ENCODE peak calls at places on chromosome X, in four cellular contexts. One of them, this sample, is unnamed. For H3K9me3 and H3K36me3, the result is how much of the 10 kb centered on the place peaks cover.

GRCh38 chrX:20221902-20222301 is 44.8 kb downstream of the RPS6KA3 start:
- DNase-seq in CD4-positive, alpha-beta memory T cell: no peak
- DNase-seq in CD8-positive, alpha-beta T cell: no peak
- DNase-seq in breast epithelium: no peak
- DNase-seq in this sample: no peak

GRCh38 chrX:106300656-106301055 is 132.6 kb downstream of the PWWP3B start:
- DNase-seq in CD4-positive, alpha-beta memory T cell: no peak
- DNase-seq in breast epithelium: no peak
- DNase-seq in CD8-positive, alpha-beta T cell: no peak
- DNase-seq in this sample: no peak

GRCh38 chrX:123648028-123648810 is 84.6 kb downstream of the THOC2 start:
- DNase-seq in breast epithelium: no peak
- DNase-seq in CD8-positive, alpha-beta T cell: peak
- DNase-seq in CD4-positive, alpha-beta memory T cell: peak
- DNase-seq in this sample: peak

GRCh38 chrX:107978707-107979307 is 3.4 kb downstream of the TEX13B start:
- DNase-seq in breast epithelium: no peak
- DNase-seq in CD4-positive, alpha-beta memory T cell: peak
- DNase-seq in CD8-positive, alpha-beta T cell: no peak
- DNase-seq in this sample: peak

GRCh38 chrX:130114141-130114561 is 3.9 kb upstream of the ELF4 start:
- DNase-seq in CD4-positive, alpha-beta memory T cell: no peak
- DNase-seq in CD8-positive, alpha-beta T cell: no peak
- DNase-seq in breast epithelium: no peak
- DNase-seq in this sample: no peak

GRCh38 chrX:50988649-50989048 is 78.1 kb downstream of the BMP15 start:
- DNase-seq in CD8-positive, alpha-beta T cell: no peak
- DNase-seq in CD4-positive, alpha-beta memory T cell: peak
- DNase-seq in breast epithelium: no peak
- DNase-seq in this sample: peak

GRCh38 chrX:19839770-19840254 is 47.6 kb downstream of the SH3KBP1 start:
- DNase-seq in CD4-positive, alpha-beta memory T cell: peak
- DNase-seq in breast epithelium: no peak
- DNase-seq in CD8-positive, alpha-beta T cell: no peak
- DNase-seq in this sample: no peak

GRCh38 chrX:24561121-24561520 is 86.0 kb downstream of the PCYT1B start:
- DNase-seq in breast epithelium: no peak
- DNase-seq in CD4-positive, alpha-beta memory T cell: no peak
- DNase-seq in CD8-positive, alpha-beta T cell: no peak
- DNase-seq in this sample: peak

GRCh38 chrX:10904220-10904619 is 206.9 kb upstream of the HCCS start:
- DNase-seq in CD4-positive, alpha-beta memory T cell: no peak
- DNase-seq in CD8-positive, alpha-beta T cell: no peak
- DNase-seq in breast epithelium: no peak
- DNase-seq in this sample: no peak

GRCh38 chrX:114903618-114904017 is 113.8 kb downstream of the IL13RA2 start:
- DNase-seq in CD4-positive, alpha-beta memory T cell: no peak
- DNase-seq in breast epithelium: no peak
- DNase-seq in CD8-positive, alpha-beta T cell: no peak
- DNase-seq in this sample: no peak

GRCh38 chrX:456925-457768 is 70.4 kb upstream of the PPP2R3B start:
- DNase-seq in CD4-positive, alpha-beta memory T cell: no peak
- DNase-seq in breast epithelium: no peak
- DNase-seq in CD8-positive, alpha-beta T cell: no peak
- DNase-seq in this sample: no peak

GRCh38 chrX:47514553-47515235 is 31.7 kb upstream of the ZNF41 start:
- DNase-seq in breast epithelium: no peak
- DNase-seq in CD8-positive, alpha-beta T cell: no peak
- DNase-seq in CD4-positive, alpha-beta memory T cell: no peak
- DNase-seq in this sample: no peak

GRCh38 chrX:25442501-25442900 is 426.7 kb upstream of the ARX start:
- DNase-seq in CD8-positive, alpha-beta T cell: no peak
- DNase-seq in CD4-positive, alpha-beta memory T cell: no peak
- DNase-seq in breast epithelium: no peak
- DNase-seq in this sample: peak

GRCh38 chrX:37353646-37354045 is 4.5 kb downstream of the PRRG1 start:
- DNase-seq in CD4-positive, alpha-beta memory T cell: no peak
- DNase-seq in CD8-positive, alpha-beta T cell: no peak
- DNase-seq in breast epithelium: no peak
- DNase-seq in this sample: no peak

GRCh38 chrX:130694983-130695382 is 208.0 kb downstream of the ENOX2 start:
- DNase-seq in breast epithelium: no peak
- DNase-seq in CD8-positive, alpha-beta T cell: no peak
- DNase-seq in CD4-positive, alpha-beta memory T cell: no peak
- DNase-seq in this sample: no peak

GRCh38 chrX:45077748-45078424 is 122.8 kb downstream of the DIPK2B start:
- DNase-seq in CD8-positive, alpha-beta T cell: no peak
- DNase-seq in CD4-positive, alpha-beta memory T cell: no peak
- DNase-seq in breast epithelium: no peak
- DNase-seq in this sample: no peak

GRCh38 chrX:30039768-30040167 is 175.6 kb upstream of the MAGEB2 start:
- DNase-seq in CD4-positive, alpha-beta memory T cell: no peak
- DNase-seq in breast epithelium: no peak
- DNase-seq in CD8-positive, alpha-beta T cell: no peak
- DNase-seq in this sample: no peak

GRCh38 chrX:107769581-107770317 is 5.8 kb downstream of the TSC22D3 start:
- DNase-seq in CD4-positive, alpha-beta memory T cell: no peak
- DNase-seq in CD8-positive, alpha-beta T cell: no peak
- DNase-seq in breast epithelium: no peak
- DNase-seq in this sample: no peak

GRCh38 chrX:31329298-31329697 is 257.5 kb upstream of the FTHL17 start:
- DNase-seq in CD8-positive, alpha-beta T cell: no peak
- DNase-seq in breast epithelium: no peak
- DNase-seq in CD4-positive, alpha-beta memory T cell: no peak
- DNase-seq in this sample: no peak

GRCh38 chrX:108122748-108123147 is 31.2 kb downstream of the ATG4A start:
- DNase-seq in breast epithelium: no peak
- DNase-seq in CD4-positive, alpha-beta memory T cell: no peak
- DNase-seq in CD8-positive, alpha-beta T cell: no peak
- DNase-seq in this sample: peak

GRCh38 chrX:12497832-12498591 is 293.2 kb upstream of the PRPS2 start:
- DNase-seq in CD4-positive, alpha-beta memory T cell: no peak
- DNase-seq in breast epithelium: no peak
- DNase-seq in CD8-positive, alpha-beta T cell: no peak
- DNase-seq in this sample: no peak

GRCh38 chrX:119880552-119881437 is 9.2 kb downstream of the NDUFA1 start:
- DNase-seq in CD8-positive, alpha-beta T cell: peak
- DNase-seq in CD4-positive, alpha-beta memory T cell: peak
- DNase-seq in breast epithelium: no peak
- DNase-seq in this sample: peak

GRCh38 chrX:108640817-108641216 is 95.5 kb downstream of the IRS4 start:
- DNase-seq in breast epithelium: no peak
- DNase-seq in CD8-positive, alpha-beta T cell: no peak
- DNase-seq in CD4-positive, alpha-beta memory T cell: no peak
- DNase-seq in this sample: no peak

GRCh38 chrX:153381684-153382532 is 19.2 kb downstream of the PNMA6E start:
- DNase-seq in breast epithelium: no peak
- DNase-seq in CD4-positive, alpha-beta memory T cell: no peak
- DNase-seq in CD8-positive, alpha-beta T cell: no peak
- DNase-seq in this sample: peak

GRCh38 chrX:72045141-72045540 is 86.6 kb downstream of the RTL5 start:
- DNase-seq in CD4-positive, alpha-beta memory T cell: no peak
- DNase-seq in CD8-positive, alpha-beta T cell: no peak
- DNase-seq in breast epithelium: no peak
- DNase-seq in this sample: peak

GRCh38 chrX:132004728-132005127 is 18.4 kb upstream of the STK26 start:
- DNase-seq in breast epithelium: no peak
- DNase-seq in CD8-positive, alpha-beta T cell: no peak
- DNase-seq in CD4-positive, alpha-beta memory T cell: no peak
- DNase-seq in this sample: no peak

GRCh38 chrX:112941209-112941788 is 100.7 kb upstream of the AMOT start:
- DNase-seq in breast epithelium: no peak
- DNase-seq in CD8-positive, alpha-beta T cell: no peak
- DNase-seq in CD4-positive, alpha-beta memory T cell: no peak
- DNase-seq in this sample: peak

GRCh38 chrX:15686818-15687685 is 22.4 kb upstream of the CLTRN start:
- DNase-seq in CD8-positive, alpha-beta T cell: peak
- DNase-seq in breast epithelium: no peak
- DNase-seq in CD4-positive, alpha-beta memory T cell: peak
- DNase-seq in this sample: peak

GRCh38 chrX:46750829-46751228 is 8.1 kb downstream of the SLC9A7 start:
- DNase-seq in breast epithelium: no peak
- DNase-seq in CD4-positive, alpha-beta memory T cell: no peak
- DNase-seq in CD8-positive, alpha-beta T cell: no peak
- DNase-seq in this sample: no peak

GRCh38 chrX:27336466-27337091 is 126.6 kb downstream of the PPP4R3C start:
- DNase-seq in breast epithelium: no peak
- DNase-seq in CD4-positive, alpha-beta memory T cell: peak
- DNase-seq in CD8-positive, alpha-beta T cell: peak
- DNase-seq in this sample: peak

GRCh38 chrX:135931644-135932487 is 38.4 kb downstream of the SAGE1 start:
- DNase-seq in CD8-positive, alpha-beta T cell: peak
- DNase-seq in CD4-positive, alpha-beta memory T cell: peak
- DNase-seq in breast epithelium: no peak
- DNase-seq in this sample: peak

GRCh38 chrX:70456256-70456655 is 11.6 kb downstream of the DLG3 start:
- DNase-seq in CD8-positive, alpha-beta T cell: no peak
- DNase-seq in CD4-positive, alpha-beta memory T cell: no peak
- DNase-seq in breast epithelium: no peak
- DNase-seq in this sample: no peak

GRCh38 chrX:70455366-70456202 is 10.9 kb downstream of the DLG3 start:
- DNase-seq in breast epithelium: no peak
- DNase-seq in CD4-positive, alpha-beta memory T cell: no peak
- DNase-seq in CD8-positive, alpha-beta T cell: no peak
- DNase-seq in this sample: peak

GRCh38 chrX:70454441-70455365 is 10.1 kb downstream of the DLG3 start:
- DNase-seq in CD8-positive, alpha-beta T cell: peak
- DNase-seq in CD4-positive, alpha-beta memory T cell: peak
- DNase-seq in breast epithelium: peak
- DNase-seq in this sample: peak

GRCh38 chrX:70452143-70452733 is 7.6 kb downstream of the DLG3 start:
- DNase-seq in breast epithelium: peak
- DNase-seq in CD4-positive, alpha-beta memory T cell: peak
- DNase-seq in CD8-positive, alpha-beta T cell: peak
- DNase-seq in this sample: peak

GRCh38 chrX:70453024-70453618 is 8.5 kb downstream of the DLG3 start:
- DNase-seq in breast epithelium: no peak
- DNase-seq in CD8-positive, alpha-beta T cell: no peak
- DNase-seq in CD4-positive, alpha-beta memory T cell: no peak
- DNase-seq in this sample: no peak
- H3K4me3 ChIP-seq in breast epithelium: peak
- H3K4me3 ChIP-seq in CD8-positive, alpha-beta T cell: peak
- H3K4me3 ChIP-seq in CD4-positive, alpha-beta memory T cell: peak
- H3K4me3 ChIP-seq in this sample: peak

GRCh38 chrX:53000447-53001208 is 42.3 kb upstream of the FAM156A start:
- DNase-seq in CD8-positive, alpha-beta T cell: peak
- DNase-seq in breast epithelium: no peak
- DNase-seq in CD4-positive, alpha-beta memory T cell: no peak
- DNase-seq in this sample: no peak
- H3K9me3 ChIP-seq in CD8-positive, alpha-beta T cell: under half
- H3K9me3 ChIP-seq in breast epithelium: under half
- H3K9me3 ChIP-seq in CD4-positive, alpha-beta memory T cell: under half
- H3K9me3 ChIP-seq in this sample: under half

DNA sequence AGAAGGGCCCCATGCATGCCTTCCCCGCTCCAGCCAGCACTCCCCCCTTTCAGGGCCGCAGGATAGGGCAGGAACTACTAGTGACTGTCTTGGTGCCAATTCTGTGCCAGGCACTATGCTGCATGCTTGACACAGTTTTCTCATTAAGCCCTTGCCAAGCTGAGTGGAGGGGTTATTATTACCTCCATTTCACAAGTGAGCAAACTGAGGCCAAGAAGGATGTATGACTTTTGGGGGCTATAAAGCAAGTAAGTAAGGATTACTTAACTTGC is 73.6 kb upstream of the PJA1 start:
- DNase-seq in CD4-positive, alpha-beta memory T cell: no peak
- DNase-seq in breast epithelium: no peak
- DNase-seq in CD8-positive, alpha-beta T cell: no peak
- DNase-seq in this sample: no peak
- H3K36me3 ChIP-seq in CD4-positive, alpha-beta memory T cell: under half
- H3K36me3 ChIP-seq in breast epithelium: under half
- H3K36me3 ChIP-seq in CD8-positive, alpha-beta T cell: under half
- H3K36me3 ChIP-seq in this sample: under half

GRCh38 chrX:41621236-41621651 is 67.5 kb upstream of the GPR34 start:
- DNase-seq in CD4-positive, alpha-beta memory T cell: no peak
- DNase-seq in CD8-positive, alpha-beta T cell: no peak
- DNase-seq in breast epithelium: no peak
- DNase-seq in this sample: peak
- H3K4me3 ChIP-seq in CD4-positive, alpha-beta memory T cell: no peak
- H3K4me3 ChIP-seq in CD8-positive, alpha-beta T cell: no peak
- H3K4me3 ChIP-seq in breast epithelium: no peak
- H3K4me3 ChIP-seq in this sample: no peak

DNA sequence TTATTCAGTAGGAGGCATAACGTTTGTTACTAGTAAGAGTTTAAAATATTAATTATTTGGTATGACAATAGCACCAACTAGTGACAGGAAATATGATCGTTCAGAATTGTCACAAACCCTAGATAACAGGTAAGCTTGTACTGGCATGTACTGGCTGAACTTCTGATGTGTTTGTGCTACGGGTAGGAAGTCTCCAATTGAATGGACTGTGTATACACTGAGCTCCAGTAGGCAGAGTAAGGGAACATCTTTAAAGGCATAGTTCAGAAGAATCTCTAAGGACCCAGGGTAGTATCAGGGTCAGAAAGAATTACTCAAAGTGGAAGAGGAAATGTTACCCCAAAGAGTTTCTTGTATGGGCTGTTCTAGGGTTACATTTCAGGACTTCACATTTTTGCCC is 230.4 kb downstream of the EDA2R start:
- DNase-seq in CD4-positive, alpha-beta memory T cell: peak
- DNase-seq in CD8-positive, alpha-beta T cell: no peak
- DNase-seq in breast epithelium: no peak
- DNase-seq in this sample: no peak
- H3K9me3 ChIP-seq in CD4-positive, alpha-beta memory T cell: under half
- H3K9me3 ChIP-seq in CD8-positive, alpha-beta T cell: under half
- H3K9me3 ChIP-seq in breast epithelium: under half
- H3K9me3 ChIP-seq in this sample: under half

GRCh38 chrX:40720386-40720785 is 15.0 kb downstream of the MED14 start:
- DNase-seq in CD8-positive, alpha-beta T cell: no peak
- DNase-seq in CD4-positive, alpha-beta memory T cell: no peak
- DNase-seq in breast epithelium: no peak
- DNase-seq in this sample: no peak
- H3K36me3 ChIP-seq in CD8-positive, alpha-beta T cell: under half
- H3K36me3 ChIP-seq in CD4-positive, alpha-beta memory T cell: under half
- H3K36me3 ChIP-seq in breast epithelium: under half
- H3K36me3 ChIP-seq in this sample: under half

GRCh38 chrX:53196678-53197077 is 28.3 kb downstream of the KDM5C start:
- DNase-seq in CD4-positive, alpha-beta memory T cell: no peak
- DNase-seq in CD8-positive, alpha-beta T cell: no peak
- DNase-seq in breast epithelium: no peak
- DNase-seq in this sample: no peak
- H3K4me3 ChIP-seq in CD4-positive, alpha-beta memory T cell: no peak
- H3K4me3 ChIP-seq in CD8-positive, alpha-beta T cell: no peak
- H3K4me3 ChIP-seq in breast epithelium: no peak
- H3K4me3 ChIP-seq in this sample: no peak

GRCh38 chrX:67652581-67652980 is 108.8 kb downstream of the AR start:
- DNase-seq in breast epithelium: no peak
- DNase-seq in CD4-positive, alpha-beta memory T cell: no peak
- DNase-seq in CD8-positive, alpha-beta T cell: no peak
- DNase-seq in this sample: no peak

GRCh38 chrX:67648361-67648760 is 104.5 kb downstream of the AR start:
- DNase-seq in CD4-positive, alpha-beta memory T cell: no peak
- DNase-seq in breast epithelium: no peak
- DNase-seq in CD8-positive, alpha-beta T cell: no peak
- DNase-seq in this sample: no peak

GRCh38 chrX:67654301-67654700 is 110.5 kb downstream of the AR start:
- DNase-seq in CD4-positive, alpha-beta memory T cell: no peak
- DNase-seq in breast epithelium: no peak
- DNase-seq in CD8-positive, alpha-beta T cell: no peak
- DNase-seq in this sample: no peak

GRCh38 chrX:67651437-67652142 is 107.8 kb downstream of the AR start:
- DNase-seq in CD8-positive, alpha-beta T cell: no peak
- DNase-seq in CD4-positive, alpha-beta memory T cell: no peak
- DNase-seq in breast epithelium: no peak
- DNase-seq in this sample: no peak
- H3K9me3 ChIP-seq in CD8-positive, alpha-beta T cell: under half
- H3K9me3 ChIP-seq in CD4-positive, alpha-beta memory T cell: under half
- H3K9me3 ChIP-seq in breast epithelium: under half
- H3K9me3 ChIP-seq in this sample: under half